ENCODE peak calls at places on chromosomes 5 and 9, in seven cellular contexts. Q is mesenchymal stem cell, N is H9, I is neuronal stem cell, J is IMR-90, V is mesendoderm, P is H1. A is an unnamed sample.

GRCh38 chr9:137759117-137759516 is 118.5 kb upstream of the CACNA1B start:
- DNase-seq in Q (no peak), N (no peak), I (no peak), J (no peak), V (no peak), P (no peak), A (no peak)

GRCh38 chr9:3929345-3930150 is 370.3 kb downstream of the GLIS3 start:
- DNase-seq in Q (no peak), N (no peak), I (no peak), J (no peak), V (no peak), P (no peak), A (no peak)

GRCh38 chr5:135294793-135295192 is 104.2 kb downstream of the MACROH2A1 start:
- DNase-seq in Q (no peak), N (no peak), I (no peak), J (no peak), V (no peak), P (no peak), A (no peak)

GRCh38 chr5:94968507-94969095 is 316.3 kb downstream of the MCTP1 start:
- DNase-seq in Q (peak), N (peak), I (peak), J (peak), V (peak), P (no peak), A (peak)

GRCh38 chr5:21806943-21807342 is 1046.2 kb downstream of the CDH12 start:
- DNase-seq in Q (peak), N (no peak), I (no peak), J (peak), V (no peak), P (no peak), A (peak)

GRCh38 chr9:110125207-110125751 is 82.7 kb downstream of the C9orf152 start:
- DNase-seq in Q (peak), N (peak), I (peak), J (peak), V (peak), P (peak), A (peak)

GRCh38 chr9:119264165-119264564 is 105.1 kb downstream of the BRINP1 start:
- DNase-seq in Q (no peak), N (no peak), I (no peak), J (no peak), V (no peak), P (no peak), A (no peak)

GRCh38 chr5:161058751-161059150 is 206.7 kb upstream of the ATP10B start:
- DNase-seq in Q (no peak), N (no peak), I (no peak), J (no peak), V (no peak), P (no peak), A (no peak)

GRCh38 chr5:96651047-96651446 is 11.1 kb upstream of the CAST start:
- DNase-seq in Q (no peak), N (no peak), I (no peak), J (no peak), V (no peak), P (no peak), A (no peak)

GRCh38 chr5:67335391-67335790 is 138.8 kb upstream of the CD180 start:
- DNase-seq in Q (no peak), N (no peak), I (no peak), J (no peak), V (no peak), P (no peak), A (no peak)

GRCh38 chr5:67337751-67338150 is 141.2 kb upstream of the CD180 start:
- DNase-seq in Q (no peak), N (no peak), I (no peak), J (no peak), V (no peak), P (no peak), A (no peak)

GRCh38 chr5:67339219-67339767 is 142.7 kb upstream of the CD180 start:
- DNase-seq in Q (no peak), N (no peak), I (no peak), J (no peak), V (no peak), P (no peak), A (no peak)

GRCh38 chr5:67341478-67341877 is 144.9 kb upstream of the CD180 start:
- DNase-seq in Q (no peak), N (no peak), I (no peak), J (no peak), V (no peak), P (no peak), A (no peak)

DNA sequence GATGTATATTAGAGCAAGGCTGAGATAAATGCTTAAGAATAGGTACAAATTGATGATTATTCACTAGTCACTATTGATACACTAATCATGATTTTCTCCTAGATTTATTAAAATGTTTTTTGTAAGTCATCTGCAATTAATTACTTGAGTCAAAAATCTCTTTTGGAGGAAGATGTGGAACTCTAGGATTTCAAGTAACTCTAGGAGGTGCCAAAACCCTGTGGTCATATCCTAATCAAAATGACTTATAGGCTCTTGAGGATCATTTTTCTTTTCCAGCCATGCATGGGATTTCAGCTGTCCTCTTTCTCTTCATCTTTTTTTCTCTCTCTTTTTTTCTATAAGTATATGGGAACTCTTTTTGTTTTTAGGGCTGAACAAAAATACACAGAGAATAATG is 141.8 kb upstream of the CD180 start:
- DNase-seq in Q (no peak), N (no peak), I (no peak), J (no peak), V (no peak), P (no peak), A (no peak)
- H3K4ac ChIP-seq in Q (no peak), N (no peak), I (no peak), J (no peak), V (no peak), P (no peak), A (no peak)

GRCh38 chr5:15255601-15256000 is 244.4 kb upstream of the FBXL7 start:
- DNase-seq in Q (no peak), N (no peak), I (no peak), J (no peak), V (no peak), P (no peak), A (no peak)
- H3K4ac ChIP-seq in Q (no peak), N (no peak), I (no peak), J (no peak), V (no peak), P (no peak), A (no peak)

DNA sequence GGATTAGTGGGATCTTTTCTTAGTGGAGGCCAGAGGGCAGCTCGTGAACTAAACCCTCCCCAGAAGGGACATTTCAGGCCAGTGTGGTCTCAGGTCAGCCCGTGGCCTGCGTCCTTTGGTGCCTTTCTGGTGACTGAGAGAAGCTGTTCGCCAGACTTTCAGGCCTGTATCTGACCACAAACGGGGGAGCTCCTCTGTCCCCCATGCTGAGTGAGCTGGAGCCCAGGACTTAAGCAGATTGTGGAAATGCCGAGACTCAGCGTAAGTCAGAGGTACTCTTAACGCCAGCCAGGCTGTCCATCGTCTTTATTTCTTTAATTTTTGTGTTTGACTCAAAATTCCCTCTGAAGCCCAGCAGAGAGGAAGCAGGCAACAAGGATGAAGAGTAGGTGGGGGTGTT is 54.8 kb upstream of the NCS1 start:
- DNase-seq in Q (no peak), N (no peak), I (no peak), J (no peak), V (no peak), P (no peak), A (no peak)
- H3K4ac ChIP-seq in Q (no peak), N (no peak), I (no peak), J (no peak), V (no peak), P (no peak), A (no peak)

GRCh38 chr9:127723450-127723849 is 7.6 kb downstream of the TTC16 start:
- DNase-seq in Q (no peak), N (no peak), I (no peak), J (peak), V (no peak), P (no peak), A (no peak)
- H3K4ac ChIP-seq in Q (no peak), N (no peak), I (no peak), J (no peak), V (no peak), P (no peak), A (no peak)

GRCh38 chr5:14305045-14305444 is 161.9 kb downstream of the TRIO start:
- DNase-seq in Q (peak), N (no peak), I (no peak), J (peak), V (no peak), P (no peak), A (peak)

GRCh38 chr5:14308384-14309154 is 165.4 kb downstream of the TRIO start:
- DNase-seq in Q (no peak), N (no peak), I (no peak), J (no peak), V (no peak), P (no peak), A (no peak)

GRCh38 chr5:14306415-14306814 is 163.3 kb downstream of the TRIO start:
- DNase-seq in Q (no peak), N (no peak), I (no peak), J (no peak), V (no peak), P (no peak), A (no peak)

GRCh38 chr5:14309864-14310531 is 166.9 kb downstream of the TRIO start:
- DNase-seq in Q (no peak), N (no peak), I (no peak), J (no peak), V (no peak), P (no peak), A (no peak)

GRCh38 chr5:14309199-14309598 is 166.1 kb downstream of the TRIO start:
- DNase-seq in Q (no peak), N (no peak), I (no peak), J (no peak), V (no peak), P (no peak), A (no peak)
- H3K4ac ChIP-seq in Q (no peak), N (no peak), I (no peak), J (no peak), V (no peak), P (no peak), A (no peak)

DNA sequence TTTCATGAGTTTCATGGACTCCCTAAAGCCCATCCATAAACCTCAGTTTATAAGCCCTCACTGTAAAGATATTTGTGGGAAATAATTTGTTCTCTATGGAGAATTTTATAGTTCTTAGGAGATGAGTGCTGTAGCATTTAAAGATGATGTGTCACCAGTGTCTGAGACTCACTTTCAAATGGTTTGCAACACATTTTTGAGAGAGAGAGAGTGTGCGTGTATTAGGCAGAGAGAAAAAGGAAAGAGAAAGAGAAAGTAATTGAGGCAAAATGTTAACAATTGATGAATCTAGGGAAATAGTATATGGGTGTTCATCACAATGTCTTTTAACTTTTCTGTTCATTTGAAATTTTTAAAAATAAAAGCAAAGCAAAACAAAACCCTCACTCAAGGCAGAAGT is 479.0 kb downstream of the ZSWIM6 start:
- DNase-seq in Q (peak), N (no peak), I (no peak), J (no peak), V (no peak), P (no peak), A (no peak)
- H3K4ac ChIP-seq in Q (no peak), N (no peak), I (no peak), J (no peak), V (no peak), P (no peak), A (no peak)

GRCh38 chr5:31866166-31866565 is 227.2 kb downstream of the PDZD2 start:
- DNase-seq in Q (no peak), N (no peak), I (no peak), J (no peak), V (no peak), P (no peak), A (no peak)
- H3K4ac ChIP-seq in Q (no peak), N (no peak), I (no peak), J (no peak), V (no peak), P (no peak), A (no peak)

A was measured in trophoblast cell.